ENCODE peak calls at places on chromosomes 12 and 14, in five cellular contexts. M is A673; Z is effector memory CD4-positive, alpha-beta T cell; D is stomach; Q is heart right ventricle. H is an unnamed sample. For H3K9me3, the result is how much of the 10 kb centered on the place peaks cover.

GRCh38 chr12:51751657-51752056 is 96.9 kb downstream of the FIGNL2 start:
- DNase-seq in Q (peak), D (no peak), Z (no peak), M (peak), H (peak)

GRCh38 chr12:12126551-12126950 is 55.8 kb downstream of the BCL2L14 start:
- DNase-seq in M (no peak), Q (no peak), D (no peak), Z (no peak), H (no peak)

GRCh38 chr12:131897276-131897675 is 2.9 kb downstream of the ULK1 start:
- DNase-seq in D (no peak), M (no peak), Q (peak), Z (no peak), H (no peak)

GRCh38 chr14:69261761-69262331 is 1.9 kb downstream of the GALNT16 start:
- DNase-seq in Q (peak), M (no peak), Z (no peak), D (no peak), H (no peak)

GRCh38 chr12:96503971-96504370 is 14.6 kb downstream of the CFAP54 start:
- DNase-seq in Q (no peak), M (no peak), D (no peak), Z (no peak), H (no peak)

GRCh38 chr14:95910628-95911027 is 34.0 kb downstream of the TUNAR start:
- DNase-seq in D (no peak), Q (no peak), Z (no peak), M (no peak), H (no peak)

GRCh38 chr12:92408072-92408900 is 262.6 kb upstream of the BTG1 start:
- DNase-seq in Q (peak), M (peak), D (peak), Z (peak), H (no peak)

GRCh38 chr12:59067068-59067467 is 146.8 kb upstream of the LRIG3 start:
- DNase-seq in Z (no peak), Q (no peak), D (no peak), M (no peak), H (no peak)

GRCh38 chr14:54343276-54344121 is 53.3 kb upstream of the CDKN3 start:
- DNase-seq in Q (no peak), M (peak), D (no peak), Z (no peak), H (no peak)

GRCh38 chr14:24839617-24840203 is 205.7 kb upstream of the GZMB start:
- DNase-seq in Z (no peak), Q (no peak), M (no peak), D (no peak), H (no peak)

GRCh38 chr12:1436015-1436414 is 158.4 kb downstream of the FBXL14 start:
- DNase-seq in Q (no peak), M (no peak), Z (no peak), D (no peak), H (no peak)

GRCh38 chr12:45329238-45329637 is 113.3 kb downstream of the ANO6 start:
- DNase-seq in M (no peak), Z (no peak), D (no peak), Q (no peak), H (no peak)

DNA sequence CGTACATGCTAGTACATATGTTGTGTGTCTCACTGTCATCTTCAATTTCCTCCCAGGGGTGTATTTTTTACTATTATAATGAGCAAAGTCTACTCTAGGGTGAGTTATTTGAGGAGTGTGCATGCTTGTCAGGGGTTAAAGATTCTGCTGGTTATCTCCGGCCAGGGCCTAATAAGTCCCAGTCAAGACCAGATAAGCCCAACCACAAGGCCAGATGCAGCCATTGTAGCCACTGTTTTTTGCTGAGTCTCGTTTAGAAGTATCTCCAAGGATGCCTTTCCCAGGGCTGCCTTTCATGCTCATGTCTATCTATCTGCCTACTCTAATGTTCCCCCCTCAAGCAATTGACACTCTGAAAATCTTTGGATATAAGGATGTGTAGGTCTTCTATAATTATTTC is 300.5 kb downstream of the IPO8 start:
- DNase-seq in M (no peak), Z (no peak), Q (no peak), D (no peak), H (no peak)
- H3K9me3 ChIP-seq in M (under half), Z (under half), Q (under half), D (under half), H (under half)

DNA sequence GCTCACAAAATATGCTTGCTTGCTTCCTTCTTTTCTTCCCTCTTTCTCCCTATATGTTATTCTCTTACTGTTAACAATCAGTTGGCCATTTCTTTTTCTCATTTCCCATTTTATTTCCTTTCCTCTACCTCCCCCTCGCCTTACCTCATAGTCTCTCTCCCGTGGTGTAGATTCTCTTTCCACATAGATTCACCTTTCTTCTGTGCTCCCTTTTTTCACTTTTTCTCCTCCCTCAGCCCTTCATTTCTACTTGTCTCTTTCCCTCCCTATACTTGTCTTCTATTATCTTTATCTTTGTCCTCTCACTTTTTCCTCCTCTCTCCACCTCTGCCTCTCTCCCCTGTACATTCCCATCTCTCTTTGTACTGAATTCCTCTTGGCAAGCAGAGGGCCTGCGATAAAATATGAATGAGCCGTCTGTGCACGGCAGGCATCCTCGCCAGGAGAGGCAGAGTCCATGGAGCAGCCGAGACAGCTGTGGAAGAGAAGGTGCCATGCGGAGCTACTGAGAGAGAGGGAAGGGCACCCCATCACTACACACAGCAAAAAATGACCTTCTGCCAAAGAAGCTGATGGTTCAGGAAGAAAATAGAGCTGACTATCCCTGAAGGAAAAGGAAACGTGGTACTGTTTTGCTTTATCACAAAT is 12.1 kb downstream of the C14orf93 start:
- DNase-seq in Q (no peak), M (no peak), D (no peak), Z (no peak), H (no peak)
- H3K9me3 ChIP-seq in Q (under half), M (under half), D (under half), Z (under half), H (under half)

DNA sequence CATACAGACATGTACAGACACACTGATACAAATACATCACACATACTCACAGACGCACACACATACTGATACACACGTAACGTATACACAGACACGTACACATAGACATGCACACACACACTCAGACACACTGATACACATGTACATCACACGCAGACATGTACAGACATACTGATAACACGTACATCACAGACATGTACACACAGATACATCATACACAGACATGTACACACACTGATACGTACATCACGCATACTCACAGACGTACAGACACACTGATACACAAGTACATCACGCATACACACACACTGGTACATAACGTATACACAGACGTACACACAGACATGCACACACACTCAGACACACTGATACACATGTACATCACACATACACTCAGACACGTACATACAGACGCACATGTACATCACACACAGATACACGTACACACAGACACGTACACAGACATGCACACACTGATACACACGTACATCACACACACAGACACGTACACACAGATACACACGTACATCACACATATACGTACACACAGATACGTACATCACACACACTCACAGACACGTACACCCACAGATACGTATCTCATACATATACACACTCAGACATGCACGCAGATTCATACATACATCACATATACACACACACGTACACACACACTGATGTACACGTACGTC is 5.1 kb downstream of the ZNF605 start:
- DNase-seq in M (no peak), Z (no peak), Q (no peak), D (no peak), H (no peak)
- H3K9me3 ChIP-seq in M (under half), Z (under half), Q (under half), D (under half), H (under half)

GRCh38 chr12:34401659-34402227 is 379.4 kb downstream of the ALG10 start:
- DNase-seq in Z (no peak), Q (no peak), M (no peak), D (peak), H (peak)
- H3K9me3 ChIP-seq in Z (under half), Q (under half), M (under half), D (under half), H (under half)

GRCh38 chr12:94983321-94983720 is 20.2 kb downstream of the NDUFA12 start:
- DNase-seq in M (no peak), Q (no peak), D (no peak), Z (no peak), H (no peak)
- H3K9me3 ChIP-seq in M (under half), Q (under half), D (under half), Z (under half), H (under half)

GRCh38 chr12:34105392-34105933 is 83.2 kb downstream of the ALG10 start:
- DNase-seq in Q (no peak), D (no peak), M (no peak), Z (no peak), H (no peak)
- H3K9me3 ChIP-seq in Q (under half), D (under half), M (under half), Z (under half), H (under half)

GRCh38 chr14:23147676-23148075 is 28.6 kb upstream of the CEBPE start:
- DNase-seq in D (peak), Q (peak), Z (no peak), M (no peak), H (peak)

GRCh38 chr14:23149745-23150144 is 30.7 kb upstream of the CEBPE start:
- DNase-seq in M (no peak), D (no peak), Z (no peak), Q (no peak), H (no peak)

GRCh38 chr14:23146980-23147379 is 27.9 kb upstream of the CEBPE start:
- DNase-seq in D (no peak), Q (no peak), M (no peak), Z (no peak), H (no peak)

GRCh38 chr14:23146423-23146910 is 27.4 kb upstream of the CEBPE start:
- DNase-seq in M (no peak), D (no peak), Q (no peak), Z (no peak), H (no peak)

DNA sequence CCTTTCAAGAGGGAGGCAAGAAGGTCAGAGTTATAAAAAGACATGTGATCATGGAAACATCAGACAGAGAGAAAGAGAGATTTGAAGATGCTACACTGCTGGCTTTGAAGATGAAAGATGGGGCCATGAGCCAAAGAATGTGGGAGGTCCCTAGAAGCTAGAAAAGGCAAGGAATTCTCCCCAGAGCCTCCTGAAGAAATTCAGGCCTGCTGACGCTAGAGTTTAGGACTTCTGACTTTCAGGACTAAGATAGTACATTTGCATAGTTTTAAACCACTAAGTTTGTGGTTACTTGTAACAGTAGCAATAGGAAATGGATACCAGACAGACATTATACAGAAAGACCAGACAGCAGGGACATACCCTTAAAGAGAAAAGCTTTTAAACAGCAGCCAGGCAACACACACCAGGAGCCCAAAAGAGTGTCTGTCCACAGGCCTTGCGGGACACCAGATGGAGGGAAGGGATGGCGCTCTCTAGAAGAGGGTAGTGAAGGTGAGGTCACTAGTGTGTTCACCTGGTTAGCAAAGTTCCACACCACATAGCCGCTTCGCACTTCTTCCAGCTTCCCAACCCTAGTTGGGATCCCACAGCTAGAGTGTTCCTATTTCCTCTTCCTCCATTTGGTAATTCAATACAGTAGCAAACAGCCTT is 29.7 kb upstream of the CEBPE start:
- DNase-seq in Z (no peak), Q (no peak), D (no peak), M (no peak), H (no peak)
- H3K9me3 ChIP-seq in Z (under half), Q (under half), D (under half), M (under half), H (under half)

GRCh38 chr12:43098078-43098477 is 453.9 kb downstream of the ADAMTS20 start:
- DNase-seq in D (no peak), Q (no peak), M (no peak), Z (no peak), H (no peak)
- H3K9me3 ChIP-seq in D (under half), Q (under half), M (under half), Z (under half), H (under half)

H was measured in pancreas.